ENCODE peak calls at places on chromosome 7, in seven cellular contexts. F, Y, H, O, V, S and U are unnamed samples.

GRCh38 chr7:105011771-105012502 is 2.1 kb upstream of the KMT2E start:
- DNase-seq in F (no peak), Y (no peak), H (peak; percentile 27), O (no peak), V (no peak), S (no peak), U (peak; percentile 56)

GRCh38 chr7:140769852-140770251 is 73.3 kb downstream of the NDUFB2 start:
- DNase-seq in F (no peak), Y (no peak), H (no peak), O (no peak), V (no peak), S (no peak), U (no peak)

GRCh38 chr7:6271694-6272371 is 591 bp downstream of the CYTH3 start:
- DNase-seq in F (peak; percentile 51), Y (peak; percentile 15), H (no peak), O (peak; percentile 51), V (no peak), S (peak; percentile 35), U (peak; percentile 16)

GRCh38 chr7:103123529-103123928 is 25.4 kb downstream of the NAPEPLD start:
- DNase-seq in F (no peak), Y (no peak), H (no peak), O (no peak), V (no peak), S (no peak), U (no peak)

GRCh38 chr7:46383605-46384004 is 462.5 kb upstream of the IGFBP3 start:
- DNase-seq in F (no peak), Y (no peak), H (no peak), O (no peak), V (no peak), S (no peak), U (no peak)

GRCh38 chr7:76338298-76339084 is 20.3 kb downstream of the YWHAG start:
- DNase-seq in F (no peak), Y (no peak), H (no peak), O (no peak), V (no peak), S (no peak), U (no peak)

GRCh38 chr7:35508623-35509400 is 186.1 kb downstream of the HERPUD2 start:
- DNase-seq in F (no peak), Y (no peak), H (peak; percentile 10), O (no peak), V (no peak), S (no peak), U (no peak)

GRCh38 chr7:74455933-74456332 is 2.2 kb downstream of the GTF2IRD1 start:
- DNase-seq in F (no peak), Y (no peak), H (no peak), O (no peak), V (no peak), S (peak; percentile 42), U (no peak)

GRCh38 chr7:55059006-55059405 is 40.2 kb downstream of the EGFR start:
- DNase-seq in F (no peak), Y (no peak), H (no peak), O (no peak), V (no peak), S (no peak), U (no peak)

GRCh38 chr7:120993575-120994191 is 5.2 kb downstream of the CPED1 start:
- DNase-seq in F (no peak), Y (no peak), H (no peak), O (no peak), V (no peak), S (no peak), U (no peak)

GRCh38 chr7:151999337-152000090 is 26.0 kb upstream of the GALNT11 start:
- DNase-seq in F (no peak), Y (no peak), H (no peak), O (no peak), V (no peak), S (no peak), U (no peak)

GRCh38 chr7:114087674-114088539 is 169.1 kb upstream of the PPP1R3A start:
- DNase-seq in F (no peak), Y (no peak), H (no peak), O (peak; percentile 55), V (no peak), S (peak; percentile 15), U (peak; percentile 53)

GRCh38 chr7:150942591-150943452 is 35.3 kb downstream of the KCNH2 start:
- DNase-seq in F (peak; percentile 24), Y (no peak), H (no peak), O (no peak), V (no peak), S (no peak), U (peak; percentile 44)

GRCh38 chr7:111029574-111030357 is 61.2 kb upstream of the LRRN3 start:
- DNase-seq in F (no peak), Y (no peak), H (no peak), O (no peak), V (no peak), S (peak; percentile 48), U (no peak)

GRCh38 chr7:5653661-5654060 is 127.8 kb downstream of the RNF216 start:
- DNase-seq in F (no peak), Y (no peak), H (no peak), O (no peak), V (no peak), S (no peak), U (no peak)

GRCh38 chr7:77537136-77537594 is at the start of gene PTPN12:
- DNase-seq in F (no peak), Y (no peak), H (no peak), O (no peak), V (no peak), S (no peak), U (no peak)

GRCh38 chr7:109387530-109387929 is 817.9 kb downstream of the DNAJB9 start:
- DNase-seq in F (no peak), Y (no peak), H (no peak), O (no peak), V (no peak), S (no peak), U (no peak)

GRCh38 chr7:134722786-134723322 is 56.6 kb upstream of the CALD1 start:
- DNase-seq in F (no peak), Y (no peak), H (no peak), O (no peak), V (no peak), S (no peak), U (no peak)

GRCh38 chr7:25259487-25260243 is 31.4 kb upstream of the NPVF start:
- DNase-seq in F (peak; percentile 49), Y (peak; percentile 60), H (peak; percentile 76), O (peak; percentile 82), V (peak; percentile 53), S (peak; percentile 88), U (no peak)

GRCh38 chr7:101935521-101936141 is 118.2 kb downstream of the CUX1 start:
- DNase-seq in F (no peak), Y (no peak), H (no peak), O (peak; percentile 74), V (no peak), S (no peak), U (no peak)

GRCh38 chr7:20913853-20914252 is 127.2 kb upstream of the SP8 start:
- DNase-seq in F (no peak), Y (no peak), H (peak; percentile 2), O (no peak), V (no peak), S (no peak), U (no peak)

GRCh38 chr7:126557271-126557670 is 695.5 kb downstream of the GRM8 start:
- DNase-seq in F (no peak), Y (no peak), H (no peak), O (no peak), V (no peak), S (no peak), U (no peak)
- H3K9me3 ChIP-seq in F (no peaks in the 10 kb centered on the region), Y (no peaks in the 10 kb centered on the region), H (no peaks in the 10 kb centered on the region), O (no peaks in the 10 kb centered on the region), V (peaks cover 6% of the 10 kb centered on the region), S (no peaks in the 10 kb centered on the region), U (no peaks in the 10 kb centered on the region)

DNA sequence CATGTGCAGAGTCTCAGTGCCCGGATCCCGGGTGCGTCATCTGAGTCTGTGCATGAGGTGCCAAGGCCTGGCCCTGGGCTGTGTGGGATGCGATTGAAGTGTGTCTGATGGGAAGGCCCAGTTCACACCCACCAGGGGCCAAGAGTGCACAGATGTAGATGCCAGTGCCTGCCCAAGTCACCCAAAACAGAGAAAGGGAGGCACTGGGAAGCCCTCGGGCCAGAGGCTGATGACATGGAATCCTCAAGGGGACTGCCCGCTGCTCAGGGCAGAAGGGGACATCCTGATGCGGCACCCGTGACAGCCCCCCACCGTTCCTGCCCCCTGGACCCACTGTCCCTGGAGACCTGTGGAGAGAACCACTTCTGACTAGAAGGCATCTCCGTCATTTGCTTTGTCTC is 72.2 kb upstream of the ZNF479 start:
- DNase-seq in F (peak; percentile 7), Y (no peak), H (no peak), O (no peak), V (no peak), S (no peak), U (no peak)
- H3K9me3 ChIP-seq in F (peaks cover 20% of the 10 kb centered on the region), Y (no peaks in the 10 kb centered on the region), H (peaks cover 6% of the 10 kb centered on the region), O (no peaks in the 10 kb centered on the region), V (peaks cover 86% of the 10 kb centered on the region), S (peaks cover 5% of the 10 kb centered on the region), U (peaks cover 6% of the 10 kb centered on the region)

DNA sequence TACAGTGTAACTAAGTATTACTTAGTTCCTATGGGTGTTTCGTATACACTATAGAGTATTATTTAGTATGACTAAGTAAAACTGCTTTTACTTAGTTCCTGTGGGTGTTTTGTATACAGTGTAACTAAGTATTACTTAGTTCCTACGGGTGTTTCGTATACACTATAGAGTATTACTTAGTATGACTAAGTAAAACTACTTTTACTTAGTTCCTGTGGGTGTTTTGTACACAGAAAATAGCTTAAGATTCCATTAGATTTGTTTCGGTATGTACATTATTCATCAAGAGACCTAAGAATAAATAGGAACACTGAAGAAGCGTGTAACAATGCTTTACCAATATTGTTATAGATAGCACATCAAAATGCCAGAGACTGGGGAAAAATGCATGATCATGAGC is 25.0 kb downstream of the IGF2BP3 start:
- DNase-seq in F (no peak), Y (no peak), H (no peak), O (no peak), V (no peak), S (no peak), U (no peak)
- H3K9me3 ChIP-seq in F (no peaks in the 10 kb centered on the region), Y (no peaks in the 10 kb centered on the region), H (no peaks in the 10 kb centered on the region), O (no peaks in the 10 kb centered on the region), V (no peaks in the 10 kb centered on the region), S (no peaks in the 10 kb centered on the region), U (no peaks in the 10 kb centered on the region)

GRCh38 chr7:158497627-158498026 is 90.0 kb downstream of the PTPRN2 start:
- DNase-seq in F (no peak), Y (no peak), H (no peak), O (no peak), V (no peak), S (no peak), U (no peak)
- H3K9me3 ChIP-seq in F (no peaks in the 10 kb centered on the region), Y (no peaks in the 10 kb centered on the region), H (no peaks in the 10 kb centered on the region), O (no peaks in the 10 kb centered on the region), V (peaks cover 49% of the 10 kb centered on the region), S (no peaks in the 10 kb centered on the region), U (no peaks in the 10 kb centered on the region)

DNA sequence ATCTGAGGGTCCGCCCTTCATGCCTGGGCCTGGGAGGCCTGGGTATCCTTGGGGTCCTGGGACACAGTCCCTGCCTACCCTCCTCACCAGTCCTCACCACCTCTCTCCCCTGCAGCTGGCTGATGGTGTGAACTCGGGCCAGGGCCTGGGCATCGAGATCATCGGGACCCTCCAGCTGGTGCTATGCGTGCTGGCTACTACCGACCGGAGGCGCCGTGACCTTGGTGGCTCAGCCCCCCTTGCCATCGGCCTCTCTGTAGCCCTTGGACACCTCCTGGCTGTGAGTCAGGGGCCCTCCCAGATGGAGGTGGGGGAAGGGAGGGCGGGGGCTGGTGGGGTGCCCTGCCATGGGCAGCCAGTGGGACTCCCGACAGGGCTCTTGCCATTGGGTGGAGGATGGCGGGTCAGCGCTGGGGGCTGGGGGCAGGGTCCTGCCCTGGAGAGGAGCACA is 10.3 kb downstream of the AQP1 start:
- DNase-seq in F (peak; percentile 47), Y (no peak), H (no peak), O (peak; percentile 15), V (no peak), S (no peak), U (peak; percentile 46)
- H3K9me3 ChIP-seq in F (no peaks in the 10 kb centered on the region), Y (no peaks in the 10 kb centered on the region), H (peaks cover 2% of the 10 kb centered on the region), O (no peaks in the 10 kb centered on the region), V (peaks cover 3% of the 10 kb centered on the region), S (no peaks in the 10 kb centered on the region), U (no peaks in the 10 kb centered on the region)